ENCODE peak calls at places on chromosomes 5 and 9, in four cellular contexts. V is M059J; D is GM10248; H is activated effector memory CD4-positive, alpha-beta T cell treated with Interleukin-2 at 50 U/mL for 16 hours. Y is an unnamed sample.
A peak's percentile ranks its signal among the peaks of the same experiment; 100 is the strongest.

GRCh38 chr5:11803436-11803835 is 100.8 kb downstream of the CTNND2 start:
- DNase-seq in H (no peak), V (peak; percentile 6), D (no peak), Y (no peak)

GRCh38 chr9:133670466-133670865 is 34.3 kb downstream of the DBH start:
- DNase-seq in H (no peak), D (no peak), V (no peak), Y (no peak)

GRCh38 chr5:57316798-57317327 is 143.0 kb downstream of the GPBP1 start:
- DNase-seq in H (no peak), D (peak; percentile 14), V (peak; percentile 97), Y (peak; percentile 94)

GRCh38 chr5:150404991-150405816 is 7.5 kb downstream of the CD74 start:
- DNase-seq in V (no peak), H (no peak), D (no peak), Y (no peak)

GRCh38 chr9:5582835-5583195 is 46.1 kb upstream of the RIC1 start:
- DNase-seq in D (peak; percentile 49), V (peak; percentile 61), H (no peak), Y (peak; percentile 69)

GRCh38 chr9:123319541-123320339 is 36.3 kb upstream of the CRB2 start:
- DNase-seq in V (no peak), D (no peak), H (no peak), Y (no peak)

GRCh38 chr5:74386571-74387334 is 253.8 kb downstream of the ENC1 start:
- DNase-seq in V (peak; percentile 94), H (no peak), D (no peak), Y (no peak)

GRCh38 chr5:127001621-127002296 is 28.6 kb downstream of the MARCHF3 start:
- DNase-seq in D (no peak), H (no peak), V (peak; percentile 92), Y (peak; percentile 73)

GRCh38 chr5:146034605-146035004 is 70.8 kb downstream of the PLAC8L1 start:
- DNase-seq in V (no peak), H (no peak), D (no peak), Y (no peak)

Y was measured in fibroblast of gingiva.